ENCODE peak calls at places on chromosome 5, in nine cellular contexts. One of them, this sample, is unnamed.

GRCh38 chr5:150613991-150614650 is 26.3 kb upstream of the SYNPO start:
- DNase-seq in stimulated activated CD8-positive, alpha-beta memory T cell treated with anti-CD3 and anti-CD28 coated beads, Interleukin-7, amount 100 ng/mL, for 1 hour: no peak
- DNase-seq in GM23248: no peak
- DNase-seq in GM23338: peak
- DNase-seq in H9: no peak
- DNase-seq in activated CD4-positive, alpha-beta T cell treated with anti-CD3 and anti-CD28 coated beads for 24 hours: no peak
- DNase-seq in stimulated activated CD4-positive, alpha-beta T cell treated with anti-CD3 and anti-CD28 coated beads, Interleukin-12 subunit alpha, Interleukin-12 subunit beta, amount 100 ng/mL, for 24 hours: no peak
- DNase-seq in activated T-cell treated with anti-CD3 and anti-CD28 coated beads for 1 hour: no peak
- DNase-seq in activated CD4-positive, CD25-positive, alpha-beta regulatory T cell: no peak
- DNase-seq in this sample: no peak

GRCh38 chr5:139769477-139769876 is 26.1 kb upstream of the PSD2 start:
- DNase-seq in stimulated activated CD8-positive, alpha-beta memory T cell treated with anti-CD3 and anti-CD28 coated beads, Interleukin-7, amount 100 ng/mL, for 1 hour: no peak
- DNase-seq in GM23248: no peak
- DNase-seq in GM23338: no peak
- DNase-seq in H9: no peak
- DNase-seq in activated CD4-positive, alpha-beta T cell treated with anti-CD3 and anti-CD28 coated beads for 24 hours: no peak
- DNase-seq in stimulated activated CD4-positive, alpha-beta T cell treated with anti-CD3 and anti-CD28 coated beads, Interleukin-12 subunit alpha, Interleukin-12 subunit beta, amount 100 ng/mL, for 24 hours: no peak
- DNase-seq in activated T-cell treated with anti-CD3 and anti-CD28 coated beads for 1 hour: no peak
- DNase-seq in activated CD4-positive, CD25-positive, alpha-beta regulatory T cell: no peak
- DNase-seq in this sample: no peak

GRCh38 chr5:166899343-166899742 is 1392.1 kb upstream of the WWC1 start:
- DNase-seq in stimulated activated CD8-positive, alpha-beta memory T cell treated with anti-CD3 and anti-CD28 coated beads, Interleukin-7, amount 100 ng/mL, for 1 hour: no peak
- DNase-seq in GM23248: no peak
- DNase-seq in GM23338: no peak
- DNase-seq in H9: no peak
- DNase-seq in activated CD4-positive, alpha-beta T cell treated with anti-CD3 and anti-CD28 coated beads for 24 hours: no peak
- DNase-seq in stimulated activated CD4-positive, alpha-beta T cell treated with anti-CD3 and anti-CD28 coated beads, Interleukin-12 subunit alpha, Interleukin-12 subunit beta, amount 100 ng/mL, for 24 hours: no peak
- DNase-seq in activated T-cell treated with anti-CD3 and anti-CD28 coated beads for 1 hour: no peak
- DNase-seq in activated CD4-positive, CD25-positive, alpha-beta regulatory T cell: no peak
- DNase-seq in this sample: no peak

GRCh38 chr5:64108674-64109073 is 57.0 kb upstream of the RNF180 start:
- DNase-seq in stimulated activated CD8-positive, alpha-beta memory T cell treated with anti-CD3 and anti-CD28 coated beads, Interleukin-7, amount 100 ng/mL, for 1 hour: no peak
- DNase-seq in GM23248: no peak
- DNase-seq in GM23338: no peak
- DNase-seq in H9: no peak
- DNase-seq in activated CD4-positive, alpha-beta T cell treated with anti-CD3 and anti-CD28 coated beads for 24 hours: no peak
- DNase-seq in stimulated activated CD4-positive, alpha-beta T cell treated with anti-CD3 and anti-CD28 coated beads, Interleukin-12 subunit alpha, Interleukin-12 subunit beta, amount 100 ng/mL, for 24 hours: no peak
- DNase-seq in activated T-cell treated with anti-CD3 and anti-CD28 coated beads for 1 hour: no peak
- DNase-seq in activated CD4-positive, CD25-positive, alpha-beta regulatory T cell: no peak
- DNase-seq in this sample: no peak

GRCh38 chr5:174245506-174245905 is 200.0 kb downstream of the NSG2 start:
- DNase-seq in stimulated activated CD8-positive, alpha-beta memory T cell treated with anti-CD3 and anti-CD28 coated beads, Interleukin-7, amount 100 ng/mL, for 1 hour: no peak
- DNase-seq in GM23248: no peak
- DNase-seq in GM23338: no peak
- DNase-seq in H9: no peak
- DNase-seq in activated CD4-positive, alpha-beta T cell treated with anti-CD3 and anti-CD28 coated beads for 24 hours: no peak
- DNase-seq in stimulated activated CD4-positive, alpha-beta T cell treated with anti-CD3 and anti-CD28 coated beads, Interleukin-12 subunit alpha, Interleukin-12 subunit beta, amount 100 ng/mL, for 24 hours: no peak
- DNase-seq in activated T-cell treated with anti-CD3 and anti-CD28 coated beads for 1 hour: no peak
- DNase-seq in activated CD4-positive, CD25-positive, alpha-beta regulatory T cell: no peak
- DNase-seq in this sample: no peak

GRCh38 chr5:88952996-88953643 is 70.1 kb upstream of the MEF2C start:
- DNase-seq in stimulated activated CD8-positive, alpha-beta memory T cell treated with anti-CD3 and anti-CD28 coated beads, Interleukin-7, amount 100 ng/mL, for 1 hour: no peak
- DNase-seq in GM23248: no peak
- DNase-seq in GM23338: no peak
- DNase-seq in H9: no peak
- DNase-seq in activated CD4-positive, alpha-beta T cell treated with anti-CD3 and anti-CD28 coated beads for 24 hours: no peak
- DNase-seq in stimulated activated CD4-positive, alpha-beta T cell treated with anti-CD3 and anti-CD28 coated beads, Interleukin-12 subunit alpha, Interleukin-12 subunit beta, amount 100 ng/mL, for 24 hours: no peak
- DNase-seq in activated T-cell treated with anti-CD3 and anti-CD28 coated beads for 1 hour: no peak
- DNase-seq in activated CD4-positive, CD25-positive, alpha-beta regulatory T cell: no peak
- DNase-seq in this sample: no peak

GRCh38 chr5:114310666-114311065 is 51.2 kb upstream of the KCNN2 start:
- DNase-seq in stimulated activated CD8-positive, alpha-beta memory T cell treated with anti-CD3 and anti-CD28 coated beads, Interleukin-7, amount 100 ng/mL, for 1 hour: no peak
- DNase-seq in GM23248: no peak
- DNase-seq in GM23338: no peak
- DNase-seq in H9: no peak
- DNase-seq in activated CD4-positive, alpha-beta T cell treated with anti-CD3 and anti-CD28 coated beads for 24 hours: no peak
- DNase-seq in stimulated activated CD4-positive, alpha-beta T cell treated with anti-CD3 and anti-CD28 coated beads, Interleukin-12 subunit alpha, Interleukin-12 subunit beta, amount 100 ng/mL, for 24 hours: no peak
- DNase-seq in activated T-cell treated with anti-CD3 and anti-CD28 coated beads for 1 hour: no peak
- DNase-seq in activated CD4-positive, CD25-positive, alpha-beta regulatory T cell: no peak
- DNase-seq in this sample: no peak

GRCh38 chr5:166031926-166032325 is 2259.5 kb upstream of the WWC1 start:
- DNase-seq in stimulated activated CD8-positive, alpha-beta memory T cell treated with anti-CD3 and anti-CD28 coated beads, Interleukin-7, amount 100 ng/mL, for 1 hour: no peak
- DNase-seq in GM23248: no peak
- DNase-seq in GM23338: no peak
- DNase-seq in H9: no peak
- DNase-seq in activated CD4-positive, alpha-beta T cell treated with anti-CD3 and anti-CD28 coated beads for 24 hours: no peak
- DNase-seq in stimulated activated CD4-positive, alpha-beta T cell treated with anti-CD3 and anti-CD28 coated beads, Interleukin-12 subunit alpha, Interleukin-12 subunit beta, amount 100 ng/mL, for 24 hours: no peak
- DNase-seq in activated T-cell treated with anti-CD3 and anti-CD28 coated beads for 1 hour: no peak
- DNase-seq in activated CD4-positive, CD25-positive, alpha-beta regulatory T cell: no peak
- DNase-seq in this sample: no peak

GRCh38 chr5:114360816-114361723 is 800 bp upstream of the KCNN2 start:
- DNase-seq in stimulated activated CD8-positive, alpha-beta memory T cell treated with anti-CD3 and anti-CD28 coated beads, Interleukin-7, amount 100 ng/mL, for 1 hour: no peak
- DNase-seq in GM23248: no peak
- DNase-seq in GM23338: peak
- DNase-seq in H9: peak
- DNase-seq in activated CD4-positive, alpha-beta T cell treated with anti-CD3 and anti-CD28 coated beads for 24 hours: no peak
- DNase-seq in stimulated activated CD4-positive, alpha-beta T cell treated with anti-CD3 and anti-CD28 coated beads, Interleukin-12 subunit alpha, Interleukin-12 subunit beta, amount 100 ng/mL, for 24 hours: no peak
- DNase-seq in activated T-cell treated with anti-CD3 and anti-CD28 coated beads for 1 hour: no peak
- DNase-seq in activated CD4-positive, CD25-positive, alpha-beta regulatory T cell: no peak
- DNase-seq in this sample: no peak

GRCh38 chr5:1172670-1173404 is 28.6 kb upstream of the SLC6A19 start:
- DNase-seq in stimulated activated CD8-positive, alpha-beta memory T cell treated with anti-CD3 and anti-CD28 coated beads, Interleukin-7, amount 100 ng/mL, for 1 hour: no peak
- DNase-seq in GM23248: peak
- DNase-seq in GM23338: no peak
- DNase-seq in H9: no peak
- DNase-seq in activated CD4-positive, alpha-beta T cell treated with anti-CD3 and anti-CD28 coated beads for 24 hours: peak
- DNase-seq in stimulated activated CD4-positive, alpha-beta T cell treated with anti-CD3 and anti-CD28 coated beads, Interleukin-12 subunit alpha, Interleukin-12 subunit beta, amount 100 ng/mL, for 24 hours: no peak
- DNase-seq in activated T-cell treated with anti-CD3 and anti-CD28 coated beads for 1 hour: peak
- DNase-seq in activated CD4-positive, CD25-positive, alpha-beta regulatory T cell: no peak
- DNase-seq in this sample: no peak

GRCh38 chr5:15290953-15291352 is 209.0 kb upstream of the FBXL7 start:
- DNase-seq in stimulated activated CD8-positive, alpha-beta memory T cell treated with anti-CD3 and anti-CD28 coated beads, Interleukin-7, amount 100 ng/mL, for 1 hour: no peak
- DNase-seq in GM23248: no peak
- DNase-seq in GM23338: peak
- DNase-seq in H9: no peak
- DNase-seq in activated CD4-positive, alpha-beta T cell treated with anti-CD3 and anti-CD28 coated beads for 24 hours: no peak
- DNase-seq in stimulated activated CD4-positive, alpha-beta T cell treated with anti-CD3 and anti-CD28 coated beads, Interleukin-12 subunit alpha, Interleukin-12 subunit beta, amount 100 ng/mL, for 24 hours: no peak
- DNase-seq in activated T-cell treated with anti-CD3 and anti-CD28 coated beads for 1 hour: no peak
- DNase-seq in activated CD4-positive, CD25-positive, alpha-beta regulatory T cell: no peak
- DNase-seq in this sample: no peak

GRCh38 chr5:101897914-101898313 is 398.2 kb downstream of the SLCO4C1 start:
- DNase-seq in stimulated activated CD8-positive, alpha-beta memory T cell treated with anti-CD3 and anti-CD28 coated beads, Interleukin-7, amount 100 ng/mL, for 1 hour: no peak
- DNase-seq in GM23248: no peak
- DNase-seq in GM23338: peak
- DNase-seq in H9: peak
- DNase-seq in activated CD4-positive, alpha-beta T cell treated with anti-CD3 and anti-CD28 coated beads for 24 hours: no peak
- DNase-seq in stimulated activated CD4-positive, alpha-beta T cell treated with anti-CD3 and anti-CD28 coated beads, Interleukin-12 subunit alpha, Interleukin-12 subunit beta, amount 100 ng/mL, for 24 hours: no peak
- DNase-seq in activated T-cell treated with anti-CD3 and anti-CD28 coated beads for 1 hour: no peak
- DNase-seq in activated CD4-positive, CD25-positive, alpha-beta regulatory T cell: no peak
- DNase-seq in this sample: no peak

GRCh38 chr5:53373420-53374188 is 106.8 kb upstream of the FST start:
- DNase-seq in stimulated activated CD8-positive, alpha-beta memory T cell treated with anti-CD3 and anti-CD28 coated beads, Interleukin-7, amount 100 ng/mL, for 1 hour: no peak
- DNase-seq in GM23248: peak
- DNase-seq in GM23338: no peak
- DNase-seq in H9: no peak
- DNase-seq in activated CD4-positive, alpha-beta T cell treated with anti-CD3 and anti-CD28 coated beads for 24 hours: no peak
- DNase-seq in stimulated activated CD4-positive, alpha-beta T cell treated with anti-CD3 and anti-CD28 coated beads, Interleukin-12 subunit alpha, Interleukin-12 subunit beta, amount 100 ng/mL, for 24 hours: no peak
- DNase-seq in activated T-cell treated with anti-CD3 and anti-CD28 coated beads for 1 hour: no peak
- DNase-seq in activated CD4-positive, CD25-positive, alpha-beta regulatory T cell: no peak
- DNase-seq in this sample: peak

GRCh38 chr5:107047048-107047447 is 623.7 kb downstream of the EFNA5 start:
- DNase-seq in stimulated activated CD8-positive, alpha-beta memory T cell treated with anti-CD3 and anti-CD28 coated beads, Interleukin-7, amount 100 ng/mL, for 1 hour: no peak
- DNase-seq in GM23248: no peak
- DNase-seq in GM23338: no peak
- DNase-seq in H9: no peak
- DNase-seq in activated CD4-positive, alpha-beta T cell treated with anti-CD3 and anti-CD28 coated beads for 24 hours: no peak
- DNase-seq in stimulated activated CD4-positive, alpha-beta T cell treated with anti-CD3 and anti-CD28 coated beads, Interleukin-12 subunit alpha, Interleukin-12 subunit beta, amount 100 ng/mL, for 24 hours: no peak
- DNase-seq in activated T-cell treated with anti-CD3 and anti-CD28 coated beads for 1 hour: no peak
- DNase-seq in activated CD4-positive, CD25-positive, alpha-beta regulatory T cell: no peak
- DNase-seq in this sample: no peak

GRCh38 chr5:61320860-61321259 is 11.2 kb upstream of the ZSWIM6 start:
- DNase-seq in stimulated activated CD8-positive, alpha-beta memory T cell treated with anti-CD3 and anti-CD28 coated beads, Interleukin-7, amount 100 ng/mL, for 1 hour: no peak
- DNase-seq in GM23248: no peak
- DNase-seq in GM23338: no peak
- DNase-seq in H9: no peak
- DNase-seq in activated CD4-positive, alpha-beta T cell treated with anti-CD3 and anti-CD28 coated beads for 24 hours: no peak
- DNase-seq in stimulated activated CD4-positive, alpha-beta T cell treated with anti-CD3 and anti-CD28 coated beads, Interleukin-12 subunit alpha, Interleukin-12 subunit beta, amount 100 ng/mL, for 24 hours: no peak
- DNase-seq in activated T-cell treated with anti-CD3 and anti-CD28 coated beads for 1 hour: no peak
- DNase-seq in activated CD4-positive, CD25-positive, alpha-beta regulatory T cell: no peak
- DNase-seq in this sample: no peak

GRCh38 chr5:31854625-31855526 is 215.9 kb downstream of the PDZD2 start:
- DNase-seq in stimulated activated CD8-positive, alpha-beta memory T cell treated with anti-CD3 and anti-CD28 coated beads, Interleukin-7, amount 100 ng/mL, for 1 hour: no peak
- DNase-seq in GM23248: peak
- DNase-seq in GM23338: peak
- DNase-seq in H9: peak
- DNase-seq in activated CD4-positive, alpha-beta T cell treated with anti-CD3 and anti-CD28 coated beads for 24 hours: peak
- DNase-seq in stimulated activated CD4-positive, alpha-beta T cell treated with anti-CD3 and anti-CD28 coated beads, Interleukin-12 subunit alpha, Interleukin-12 subunit beta, amount 100 ng/mL, for 24 hours: no peak
- DNase-seq in activated T-cell treated with anti-CD3 and anti-CD28 coated beads for 1 hour: peak
- DNase-seq in activated CD4-positive, CD25-positive, alpha-beta regulatory T cell: no peak
- DNase-seq in this sample: no peak

GRCh38 chr5:7878381-7878873 is 9.5 kb downstream of the MTRR start:
- DNase-seq in stimulated activated CD8-positive, alpha-beta memory T cell treated with anti-CD3 and anti-CD28 coated beads, Interleukin-7, amount 100 ng/mL, for 1 hour: no peak
- DNase-seq in GM23248: peak
- DNase-seq in GM23338: no peak
- DNase-seq in H9: no peak
- DNase-seq in activated CD4-positive, alpha-beta T cell treated with anti-CD3 and anti-CD28 coated beads for 24 hours: no peak
- DNase-seq in stimulated activated CD4-positive, alpha-beta T cell treated with anti-CD3 and anti-CD28 coated beads, Interleukin-12 subunit alpha, Interleukin-12 subunit beta, amount 100 ng/mL, for 24 hours: no peak
- DNase-seq in activated T-cell treated with anti-CD3 and anti-CD28 coated beads for 1 hour: no peak
- DNase-seq in activated CD4-positive, CD25-positive, alpha-beta regulatory T cell: no peak
- DNase-seq in this sample: peak